ENCODE peak calls at places on chromosomes 12 and 14, in eight cellular contexts. One of them, this sample, is unnamed. For H3K36me3, the result is how much of the 10 kb centered on the place peaks cover.

GRCh38 chr12:16076970-16077527 is 165.9 kb downstream of the DERA start:
- DNase-seq in stomach: no peak
- DNase-seq in BJ: no peak
- DNase-seq in tibial artery: no peak
- DNase-seq in neural progenitor cell: no peak
- DNase-seq in mesenchymal stem cell: no peak
- DNase-seq in CD4-positive, CD25-positive, alpha-beta regulatory T cell: no peak
- DNase-seq in breast epithelium: no peak
- DNase-seq in this sample: no peak

GRCh38 chr14:103232831-103233319 is 101.2 kb upstream of the EIF5 start:
- DNase-seq in stomach: no peak
- DNase-seq in BJ: no peak
- DNase-seq in tibial artery: peak
- DNase-seq in neural progenitor cell: no peak
- DNase-seq in mesenchymal stem cell: no peak
- DNase-seq in CD4-positive, CD25-positive, alpha-beta regulatory T cell: no peak
- DNase-seq in breast epithelium: no peak
- DNase-seq in this sample: no peak

GRCh38 chr14:91873476-91874265 is 6.3 kb upstream of the TC2N start:
- DNase-seq in stomach: peak
- DNase-seq in BJ: no peak
- DNase-seq in tibial artery: no peak
- DNase-seq in neural progenitor cell: no peak
- DNase-seq in mesenchymal stem cell: no peak
- DNase-seq in CD4-positive, CD25-positive, alpha-beta regulatory T cell: peak
- DNase-seq in breast epithelium: no peak
- DNase-seq in this sample: no peak

GRCh38 chr12:89206375-89206774 is 145.9 kb downstream of the DUSP6 start:
- DNase-seq in stomach: no peak
- DNase-seq in BJ: no peak
- DNase-seq in tibial artery: no peak
- DNase-seq in neural progenitor cell: no peak
- DNase-seq in mesenchymal stem cell: no peak
- DNase-seq in CD4-positive, CD25-positive, alpha-beta regulatory T cell: no peak
- DNase-seq in breast epithelium: no peak
- DNase-seq in this sample: no peak

GRCh38 chr12:58288191-58288590 is 346.8 kb downstream of the ATP23 start:
- DNase-seq in stomach: no peak
- DNase-seq in BJ: peak
- DNase-seq in tibial artery: no peak
- DNase-seq in neural progenitor cell: no peak
- DNase-seq in mesenchymal stem cell: no peak
- DNase-seq in CD4-positive, CD25-positive, alpha-beta regulatory T cell: no peak
- DNase-seq in breast epithelium: no peak
- DNase-seq in this sample: no peak

GRCh38 chr14:101973356-101973755 is 9.0 kb downstream of the DYNC1H1 start:
- DNase-seq in stomach: no peak
- DNase-seq in BJ: no peak
- DNase-seq in tibial artery: peak
- DNase-seq in neural progenitor cell: no peak
- DNase-seq in mesenchymal stem cell: no peak
- DNase-seq in CD4-positive, CD25-positive, alpha-beta regulatory T cell: no peak
- DNase-seq in breast epithelium: no peak
- DNase-seq in this sample: no peak

GRCh38 chr12:124867389-124867930 is 3.8 kb upstream of the SCARB1 start:
- DNase-seq in stomach: peak
- DNase-seq in BJ: no peak
- DNase-seq in tibial artery: no peak
- DNase-seq in neural progenitor cell: no peak
- DNase-seq in mesenchymal stem cell: peak
- DNase-seq in CD4-positive, CD25-positive, alpha-beta regulatory T cell: no peak
- DNase-seq in breast epithelium: no peak
- DNase-seq in this sample: no peak

GRCh38 chr12:107565551-107565950 is 120.0 kb upstream of the PWP1 start:
- DNase-seq in stomach: no peak
- DNase-seq in BJ: no peak
- DNase-seq in tibial artery: no peak
- DNase-seq in neural progenitor cell: no peak
- DNase-seq in mesenchymal stem cell: no peak
- DNase-seq in CD4-positive, CD25-positive, alpha-beta regulatory T cell: no peak
- DNase-seq in breast epithelium: no peak
- DNase-seq in this sample: no peak

GRCh38 chr14:59301354-59301753 is 112.9 kb downstream of the DAAM1 start:
- DNase-seq in stomach: no peak
- DNase-seq in BJ: no peak
- DNase-seq in tibial artery: no peak
- DNase-seq in neural progenitor cell: no peak
- DNase-seq in mesenchymal stem cell: no peak
- DNase-seq in CD4-positive, CD25-positive, alpha-beta regulatory T cell: peak
- DNase-seq in breast epithelium: no peak
- DNase-seq in this sample: no peak

GRCh38 chr12:2335517-2335916 is 282.7 kb downstream of the CACNA1C start:
- DNase-seq in stomach: no peak
- DNase-seq in BJ: peak
- DNase-seq in tibial artery: no peak
- DNase-seq in neural progenitor cell: no peak
- DNase-seq in mesenchymal stem cell: peak
- DNase-seq in CD4-positive, CD25-positive, alpha-beta regulatory T cell: no peak
- DNase-seq in breast epithelium: no peak
- DNase-seq in this sample: no peak

GRCh38 chr14:96363751-96364336 is 518 bp downstream of the GSKIP start:
- DNase-seq in stomach: peak
- DNase-seq in BJ: no peak
- DNase-seq in tibial artery: no peak
- DNase-seq in neural progenitor cell: peak
- DNase-seq in mesenchymal stem cell: peak
- DNase-seq in CD4-positive, CD25-positive, alpha-beta regulatory T cell: no peak
- DNase-seq in breast epithelium: peak
- DNase-seq in this sample: no peak

GRCh38 chr12:64030155-64030554 is 185.7 kb downstream of the SRGAP1 start:
- DNase-seq in stomach: no peak
- DNase-seq in BJ: no peak
- DNase-seq in tibial artery: no peak
- DNase-seq in neural progenitor cell: no peak
- DNase-seq in mesenchymal stem cell: no peak
- DNase-seq in CD4-positive, CD25-positive, alpha-beta regulatory T cell: no peak
- DNase-seq in breast epithelium: no peak
- DNase-seq in this sample: no peak

GRCh38 chr12:94618995-94619695 is 31.2 kb downstream of the TMCC3 start:
- DNase-seq in stomach: no peak
- DNase-seq in BJ: peak
- DNase-seq in tibial artery: no peak
- DNase-seq in neural progenitor cell: no peak
- DNase-seq in mesenchymal stem cell: peak
- DNase-seq in CD4-positive, CD25-positive, alpha-beta regulatory T cell: no peak
- DNase-seq in breast epithelium: no peak
- DNase-seq in this sample: no peak

GRCh38 chr12:109519787-109520186 is 42.4 kb downstream of the UBE3B start:
- DNase-seq in stomach: no peak
- DNase-seq in BJ: no peak
- DNase-seq in tibial artery: no peak
- DNase-seq in neural progenitor cell: no peak
- DNase-seq in mesenchymal stem cell: no peak
- DNase-seq in CD4-positive, CD25-positive, alpha-beta regulatory T cell: no peak
- DNase-seq in breast epithelium: peak
- DNase-seq in this sample: no peak

GRCh38 chr12:109512608-109513007 is 35.2 kb downstream of the UBE3B start:
- DNase-seq in stomach: no peak
- DNase-seq in BJ: no peak
- DNase-seq in tibial artery: no peak
- DNase-seq in neural progenitor cell: no peak
- DNase-seq in mesenchymal stem cell: peak
- DNase-seq in CD4-positive, CD25-positive, alpha-beta regulatory T cell: no peak
- DNase-seq in breast epithelium: no peak
- DNase-seq in this sample: peak

GRCh38 chr12:109513977-109514376 is 36.5 kb downstream of the UBE3B start:
- DNase-seq in stomach: no peak
- DNase-seq in BJ: no peak
- DNase-seq in tibial artery: no peak
- DNase-seq in neural progenitor cell: no peak
- DNase-seq in mesenchymal stem cell: no peak
- DNase-seq in CD4-positive, CD25-positive, alpha-beta regulatory T cell: no peak
- DNase-seq in breast epithelium: no peak
- DNase-seq in this sample: no peak

GRCh38 chr12:109518820-109519665 is 41.6 kb downstream of the UBE3B start:
- DNase-seq in stomach: peak
- DNase-seq in BJ: peak
- DNase-seq in tibial artery: no peak
- DNase-seq in neural progenitor cell: peak
- DNase-seq in mesenchymal stem cell: peak
- DNase-seq in CD4-positive, CD25-positive, alpha-beta regulatory T cell: peak
- DNase-seq in breast epithelium: peak
- DNase-seq in this sample: peak

GRCh38 chr12:109517619-109518018 is 40.2 kb downstream of the UBE3B start:
- DNase-seq in stomach: no peak
- DNase-seq in BJ: no peak
- DNase-seq in tibial artery: no peak
- DNase-seq in neural progenitor cell: no peak
- DNase-seq in mesenchymal stem cell: peak
- DNase-seq in CD4-positive, CD25-positive, alpha-beta regulatory T cell: no peak
- DNase-seq in breast epithelium: no peak
- DNase-seq in this sample: no peak
- H3K36me3 ChIP-seq in stomach: half or more
- H3K36me3 ChIP-seq in BJ: under half
- H3K36me3 ChIP-seq in tibial artery: half or more
- H3K36me3 ChIP-seq in neural progenitor cell: under half
- H3K36me3 ChIP-seq in mesenchymal stem cell: half or more
- H3K36me3 ChIP-seq in CD4-positive, CD25-positive, alpha-beta regulatory T cell: half or more
- H3K36me3 ChIP-seq in breast epithelium: under half
- H3K36me3 ChIP-seq in this sample: under half

GRCh38 chr12:120213758-120214157 is 12.8 kb upstream of the RPLP0 start:
- DNase-seq in stomach: no peak
- DNase-seq in BJ: no peak
- DNase-seq in tibial artery: no peak
- DNase-seq in neural progenitor cell: no peak
- DNase-seq in mesenchymal stem cell: no peak
- DNase-seq in CD4-positive, CD25-positive, alpha-beta regulatory T cell: no peak
- DNase-seq in breast epithelium: no peak
- DNase-seq in this sample: no peak

GRCh38 chr12:120211243-120211903 is 10.5 kb upstream of the RPLP0 start:
- DNase-seq in stomach: no peak
- DNase-seq in BJ: no peak
- DNase-seq in tibial artery: no peak
- DNase-seq in neural progenitor cell: no peak
- DNase-seq in mesenchymal stem cell: no peak
- DNase-seq in CD4-positive, CD25-positive, alpha-beta regulatory T cell: no peak
- DNase-seq in breast epithelium: no peak
- DNase-seq in this sample: no peak

GRCh38 chr12:120209851-120210250 is 8.9 kb upstream of the RPLP0 start:
- DNase-seq in stomach: no peak
- DNase-seq in BJ: no peak
- DNase-seq in tibial artery: no peak
- DNase-seq in neural progenitor cell: no peak
- DNase-seq in mesenchymal stem cell: no peak
- DNase-seq in CD4-positive, CD25-positive, alpha-beta regulatory T cell: no peak
- DNase-seq in breast epithelium: no peak
- DNase-seq in this sample: no peak

GRCh38 chr12:120211904-120212283 is 11.0 kb upstream of the RPLP0 start:
- DNase-seq in stomach: no peak
- DNase-seq in BJ: no peak
- DNase-seq in tibial artery: no peak
- DNase-seq in neural progenitor cell: no peak
- DNase-seq in mesenchymal stem cell: no peak
- DNase-seq in CD4-positive, CD25-positive, alpha-beta regulatory T cell: no peak
- DNase-seq in breast epithelium: no peak
- DNase-seq in this sample: no peak

GRCh38 chr12:120212301-120212700 is 11.4 kb upstream of the RPLP0 start:
- DNase-seq in stomach: no peak
- DNase-seq in BJ: no peak
- DNase-seq in tibial artery: peak
- DNase-seq in neural progenitor cell: no peak
- DNase-seq in mesenchymal stem cell: no peak
- DNase-seq in CD4-positive, CD25-positive, alpha-beta regulatory T cell: no peak
- DNase-seq in breast epithelium: no peak
- DNase-seq in this sample: no peak
- H3K36me3 ChIP-seq in stomach: half or more
- H3K36me3 ChIP-seq in BJ: under half
- H3K36me3 ChIP-seq in tibial artery: under half
- H3K36me3 ChIP-seq in neural progenitor cell: under half
- H3K36me3 ChIP-seq in mesenchymal stem cell: half or more
- H3K36me3 ChIP-seq in CD4-positive, CD25-positive, alpha-beta regulatory T cell: half or more
- H3K36me3 ChIP-seq in breast epithelium: under half
- H3K36me3 ChIP-seq in this sample: under half

GRCh38 chr12:50934371-50934851 is 17.9 kb upstream of the HIGD1C start:
- DNase-seq in stomach: no peak
- DNase-seq in BJ: no peak
- DNase-seq in tibial artery: no peak
- DNase-seq in neural progenitor cell: no peak
- DNase-seq in mesenchymal stem cell: no peak
- DNase-seq in CD4-positive, CD25-positive, alpha-beta regulatory T cell: no peak
- DNase-seq in breast epithelium: no peak
- DNase-seq in this sample: no peak

GRCh38 chr12:50932787-50933280 is 19.5 kb upstream of the HIGD1C start:
- DNase-seq in stomach: no peak
- DNase-seq in BJ: no peak
- DNase-seq in tibial artery: no peak
- DNase-seq in neural progenitor cell: no peak
- DNase-seq in mesenchymal stem cell: no peak
- DNase-seq in CD4-positive, CD25-positive, alpha-beta regulatory T cell: no peak
- DNase-seq in breast epithelium: no peak
- DNase-seq in this sample: no peak

GRCh38 chr12:50934981-50935807 is 17.1 kb upstream of the HIGD1C start:
- DNase-seq in stomach: no peak
- DNase-seq in BJ: peak
- DNase-seq in tibial artery: no peak
- DNase-seq in neural progenitor cell: no peak
- DNase-seq in mesenchymal stem cell: peak
- DNase-seq in CD4-positive, CD25-positive, alpha-beta regulatory T cell: no peak
- DNase-seq in breast epithelium: no peak
- DNase-seq in this sample: no peak

GRCh38 chr12:50936821-50937220 is 15.5 kb upstream of the HIGD1C start:
- DNase-seq in stomach: no peak
- DNase-seq in BJ: no peak
- DNase-seq in tibial artery: no peak
- DNase-seq in neural progenitor cell: no peak
- DNase-seq in mesenchymal stem cell: no peak
- DNase-seq in CD4-positive, CD25-positive, alpha-beta regulatory T cell: no peak
- DNase-seq in breast epithelium: no peak
- DNase-seq in this sample: no peak

GRCh38 chr12:50933459-50934124 is 18.8 kb upstream of the HIGD1C start:
- DNase-seq in stomach: no peak
- DNase-seq in BJ: no peak
- DNase-seq in tibial artery: no peak
- DNase-seq in neural progenitor cell: no peak
- DNase-seq in mesenchymal stem cell: peak
- DNase-seq in CD4-positive, CD25-positive, alpha-beta regulatory T cell: no peak
- DNase-seq in breast epithelium: no peak
- DNase-seq in this sample: no peak
- H3K36me3 ChIP-seq in stomach: half or more
- H3K36me3 ChIP-seq in BJ: under half
- H3K36me3 ChIP-seq in tibial artery: under half
- H3K36me3 ChIP-seq in neural progenitor cell: under half
- H3K36me3 ChIP-seq in mesenchymal stem cell: under half
- H3K36me3 ChIP-seq in CD4-positive, CD25-positive, alpha-beta regulatory T cell: under half
- H3K36me3 ChIP-seq in breast epithelium: under half
- H3K36me3 ChIP-seq in this sample: under half

DNA sequence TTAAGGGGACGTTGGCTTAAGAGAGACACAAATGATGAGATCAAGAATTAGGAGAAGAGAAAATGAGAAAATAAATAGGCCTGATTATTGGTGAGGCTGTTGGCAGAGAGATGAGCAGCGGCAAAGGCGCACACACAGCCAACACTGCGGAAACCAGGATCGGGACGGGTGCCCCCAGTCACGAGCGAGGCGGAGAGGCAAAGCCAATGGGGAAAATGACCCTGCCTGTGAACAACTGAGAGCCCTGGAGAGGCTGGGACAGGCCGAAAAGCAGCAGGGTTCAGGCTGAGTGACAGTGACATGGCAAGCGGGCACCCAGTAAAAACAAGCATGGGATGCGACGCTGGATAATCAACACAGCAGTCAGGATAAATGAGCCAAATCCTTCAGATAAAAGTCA is 21.0 kb downstream of the SLC15A4 start:
- DNase-seq in stomach: no peak
- DNase-seq in BJ: no peak
- DNase-seq in tibial artery: no peak
- DNase-seq in neural progenitor cell: no peak
- DNase-seq in mesenchymal stem cell: no peak
- DNase-seq in CD4-positive, CD25-positive, alpha-beta regulatory T cell: no peak
- DNase-seq in breast epithelium: peak
- DNase-seq in this sample: no peak
- H3K36me3 ChIP-seq in stomach: half or more
- H3K36me3 ChIP-seq in BJ: under half
- H3K36me3 ChIP-seq in tibial artery: half or more
- H3K36me3 ChIP-seq in neural progenitor cell: under half
- H3K36me3 ChIP-seq in mesenchymal stem cell: half or more
- H3K36me3 ChIP-seq in CD4-positive, CD25-positive, alpha-beta regulatory T cell: half or more
- H3K36me3 ChIP-seq in breast epithelium: under half
- H3K36me3 ChIP-seq in this sample: half or more